ENCODE peak calls at places on chromosomes 13 and 19, in ten cellular contexts. One of them, this sample, is unnamed.

GRCh38 chr13:101709952-101710351 is 257.5 kb downstream of the ITGBL1 start:
- DNase-seq in Panc1: no peak
- DNase-seq in amniotic stem cell: no peak
- DNase-seq in stimulated activated naive CD4-positive, alpha-beta T cell: no peak
- DNase-seq in CD4-positive, alpha-beta T cell: no peak
- DNase-seq in mucosa of gallbladder: no peak
- DNase-seq in stimulated activated CD4-positive, alpha-beta T cell treated with anti-CD3 and anti-CD28 coated beads, Interleukin-1b, Interleukin-23, amount 100 ng/mL, for 4 hours: no peak
- DNase-seq in CD4-positive, CD25-positive, alpha-beta regulatory T cell: no peak
- DNase-seq in activated T-helper 1 cell treated with Interleukin-2 at 50 U/mL for 16 hours: no peak
- DNase-seq in effector CD4-positive, alpha-beta T cell: no peak
- DNase-seq in this sample: no peak

GRCh38 chr19:55550321-55550650 is 4.9 kb upstream of the SBK3 start:
- DNase-seq in stimulated activated naive CD4-positive, alpha-beta T cell: no peak
- DNase-seq in Panc1: no peak
- DNase-seq in CD4-positive, CD25-positive, alpha-beta regulatory T cell: no peak
- DNase-seq in amniotic stem cell: no peak
- DNase-seq in stimulated activated CD4-positive, alpha-beta T cell treated with anti-CD3 and anti-CD28 coated beads, Interleukin-1b, Interleukin-23, amount 100 ng/mL, for 4 hours: no peak
- DNase-seq in CD4-positive, alpha-beta T cell: no peak
- DNase-seq in activated T-helper 1 cell treated with Interleukin-2 at 50 U/mL for 16 hours: no peak
- DNase-seq in mucosa of gallbladder: no peak
- DNase-seq in effector CD4-positive, alpha-beta T cell: no peak
- DNase-seq in this sample: no peak

GRCh38 chr13:109241160-109241559 is 545.2 kb downstream of the IRS2 start:
- DNase-seq in CD4-positive, alpha-beta T cell: no peak
- DNase-seq in amniotic stem cell: no peak
- DNase-seq in effector CD4-positive, alpha-beta T cell: no peak
- DNase-seq in mucosa of gallbladder: no peak
- DNase-seq in Panc1: no peak
- DNase-seq in activated T-helper 1 cell treated with Interleukin-2 at 50 U/mL for 16 hours: no peak
- DNase-seq in stimulated activated CD4-positive, alpha-beta T cell treated with anti-CD3 and anti-CD28 coated beads, Interleukin-1b, Interleukin-23, amount 100 ng/mL, for 4 hours: no peak
- DNase-seq in CD4-positive, CD25-positive, alpha-beta regulatory T cell: no peak
- DNase-seq in stimulated activated naive CD4-positive, alpha-beta T cell: no peak
- DNase-seq in this sample: no peak

GRCh38 chr13:39538826-39539555 is 64.0 kb downstream of the LHFPL6 start:
- DNase-seq in amniotic stem cell: no peak
- DNase-seq in stimulated activated naive CD4-positive, alpha-beta T cell: no peak
- DNase-seq in mucosa of gallbladder: no peak
- DNase-seq in CD4-positive, alpha-beta T cell: no peak
- DNase-seq in stimulated activated CD4-positive, alpha-beta T cell treated with anti-CD3 and anti-CD28 coated beads, Interleukin-1b, Interleukin-23, amount 100 ng/mL, for 4 hours: no peak
- DNase-seq in activated T-helper 1 cell treated with Interleukin-2 at 50 U/mL for 16 hours: no peak
- DNase-seq in effector CD4-positive, alpha-beta T cell: no peak
- DNase-seq in CD4-positive, CD25-positive, alpha-beta regulatory T cell: no peak
- DNase-seq in Panc1: no peak
- DNase-seq in this sample: no peak

GRCh38 chr19:46520616-46521015 is 24.9 kb upstream of the PNMA8B start:
- DNase-seq in effector CD4-positive, alpha-beta T cell: no peak
- DNase-seq in activated T-helper 1 cell treated with Interleukin-2 at 50 U/mL for 16 hours: no peak
- DNase-seq in amniotic stem cell: no peak
- DNase-seq in mucosa of gallbladder: no peak
- DNase-seq in Panc1: no peak
- DNase-seq in CD4-positive, CD25-positive, alpha-beta regulatory T cell: no peak
- DNase-seq in stimulated activated naive CD4-positive, alpha-beta T cell: no peak
- DNase-seq in stimulated activated CD4-positive, alpha-beta T cell treated with anti-CD3 and anti-CD28 coated beads, Interleukin-1b, Interleukin-23, amount 100 ng/mL, for 4 hours: no peak
- DNase-seq in CD4-positive, alpha-beta T cell: no peak
- DNase-seq in this sample: no peak

GRCh38 chr19:55935206-55935605 is 3.1 kb upstream of the NLRP13 start:
- DNase-seq in mucosa of gallbladder: no peak
- DNase-seq in amniotic stem cell: no peak
- DNase-seq in activated T-helper 1 cell treated with Interleukin-2 at 50 U/mL for 16 hours: no peak
- DNase-seq in stimulated activated CD4-positive, alpha-beta T cell treated with anti-CD3 and anti-CD28 coated beads, Interleukin-1b, Interleukin-23, amount 100 ng/mL, for 4 hours: no peak
- DNase-seq in CD4-positive, alpha-beta T cell: no peak
- DNase-seq in effector CD4-positive, alpha-beta T cell: no peak
- DNase-seq in stimulated activated naive CD4-positive, alpha-beta T cell: no peak
- DNase-seq in Panc1: no peak
- DNase-seq in CD4-positive, CD25-positive, alpha-beta regulatory T cell: no peak
- DNase-seq in this sample: no peak

GRCh38 chr13:70310720-70311119 is 202.5 kb upstream of the KLHL1 start:
- DNase-seq in CD4-positive, alpha-beta T cell: no peak
- DNase-seq in stimulated activated naive CD4-positive, alpha-beta T cell: no peak
- DNase-seq in activated T-helper 1 cell treated with Interleukin-2 at 50 U/mL for 16 hours: no peak
- DNase-seq in Panc1: peak; percentile 17
- DNase-seq in stimulated activated CD4-positive, alpha-beta T cell treated with anti-CD3 and anti-CD28 coated beads, Interleukin-1b, Interleukin-23, amount 100 ng/mL, for 4 hours: no peak
- DNase-seq in CD4-positive, CD25-positive, alpha-beta regulatory T cell: no peak
- DNase-seq in mucosa of gallbladder: peak; percentile 47
- DNase-seq in effector CD4-positive, alpha-beta T cell: no peak
- DNase-seq in amniotic stem cell: no peak
- DNase-seq in this sample: no peak

GRCh38 chr13:45545686-45546409 is 69.7 kb downstream of the ERICH6B start:
- DNase-seq in stimulated activated CD4-positive, alpha-beta T cell treated with anti-CD3 and anti-CD28 coated beads, Interleukin-1b, Interleukin-23, amount 100 ng/mL, for 4 hours: no peak
- DNase-seq in effector CD4-positive, alpha-beta T cell: no peak
- DNase-seq in mucosa of gallbladder: no peak
- DNase-seq in CD4-positive, CD25-positive, alpha-beta regulatory T cell: no peak
- DNase-seq in stimulated activated naive CD4-positive, alpha-beta T cell: no peak
- DNase-seq in CD4-positive, alpha-beta T cell: no peak
- DNase-seq in amniotic stem cell: no peak
- DNase-seq in activated T-helper 1 cell treated with Interleukin-2 at 50 U/mL for 16 hours: no peak
- DNase-seq in Panc1: no peak
- DNase-seq in this sample: no peak

GRCh38 chr13:72122661-72123060 is 255.7 kb upstream of the DACH1 start:
- DNase-seq in Panc1: no peak
- DNase-seq in mucosa of gallbladder: no peak
- DNase-seq in activated T-helper 1 cell treated with Interleukin-2 at 50 U/mL for 16 hours: no peak
- DNase-seq in stimulated activated naive CD4-positive, alpha-beta T cell: no peak
- DNase-seq in amniotic stem cell: no peak
- DNase-seq in CD4-positive, CD25-positive, alpha-beta regulatory T cell: no peak
- DNase-seq in CD4-positive, alpha-beta T cell: no peak
- DNase-seq in effector CD4-positive, alpha-beta T cell: no peak
- DNase-seq in stimulated activated CD4-positive, alpha-beta T cell treated with anti-CD3 and anti-CD28 coated beads, Interleukin-1b, Interleukin-23, amount 100 ng/mL, for 4 hours: no peak
- DNase-seq in this sample: no peak

GRCh38 chr19:28614634-28615545 is 598.1 kb downstream of the UQCRFS1 start:
- DNase-seq in effector CD4-positive, alpha-beta T cell: no peak
- DNase-seq in Panc1: no peak
- DNase-seq in stimulated activated naive CD4-positive, alpha-beta T cell: no peak
- DNase-seq in CD4-positive, CD25-positive, alpha-beta regulatory T cell: no peak
- DNase-seq in activated T-helper 1 cell treated with Interleukin-2 at 50 U/mL for 16 hours: no peak
- DNase-seq in mucosa of gallbladder: no peak
- DNase-seq in amniotic stem cell: no peak
- DNase-seq in stimulated activated CD4-positive, alpha-beta T cell treated with anti-CD3 and anti-CD28 coated beads, Interleukin-1b, Interleukin-23, amount 100 ng/mL, for 4 hours: no peak
- DNase-seq in CD4-positive, alpha-beta T cell: no peak
- DNase-seq in this sample: no peak

GRCh38 chr19:4877753-4878490 is 10.5 kb upstream of the PLIN3 start:
- DNase-seq in activated T-helper 1 cell treated with Interleukin-2 at 50 U/mL for 16 hours: no peak
- DNase-seq in effector CD4-positive, alpha-beta T cell: no peak
- DNase-seq in stimulated activated CD4-positive, alpha-beta T cell treated with anti-CD3 and anti-CD28 coated beads, Interleukin-1b, Interleukin-23, amount 100 ng/mL, for 4 hours: no peak
- DNase-seq in amniotic stem cell: no peak
- DNase-seq in Panc1: no peak
- DNase-seq in CD4-positive, alpha-beta T cell: no peak
- DNase-seq in stimulated activated naive CD4-positive, alpha-beta T cell: no peak
- DNase-seq in mucosa of gallbladder: no peak
- DNase-seq in CD4-positive, CD25-positive, alpha-beta regulatory T cell: no peak
- DNase-seq in this sample: no peak

GRCh38 chr19:51552996-51553725 is 17.9 kb upstream of the ZNF175 start:
- DNase-seq in stimulated activated CD4-positive, alpha-beta T cell treated with anti-CD3 and anti-CD28 coated beads, Interleukin-1b, Interleukin-23, amount 100 ng/mL, for 4 hours: peak; percentile 39
- DNase-seq in Panc1: no peak
- DNase-seq in activated T-helper 1 cell treated with Interleukin-2 at 50 U/mL for 16 hours: no peak
- DNase-seq in CD4-positive, alpha-beta T cell: no peak
- DNase-seq in CD4-positive, CD25-positive, alpha-beta regulatory T cell: no peak
- DNase-seq in amniotic stem cell: peak; percentile 17
- DNase-seq in stimulated activated naive CD4-positive, alpha-beta T cell: no peak
- DNase-seq in mucosa of gallbladder: peak; percentile 78
- DNase-seq in effector CD4-positive, alpha-beta T cell: no peak
- DNase-seq in this sample: no peak

GRCh38 chr19:1866693-1867358 is 3.4 kb upstream of the KLF16 start:
- DNase-seq in stimulated activated CD4-positive, alpha-beta T cell treated with anti-CD3 and anti-CD28 coated beads, Interleukin-1b, Interleukin-23, amount 100 ng/mL, for 4 hours: no peak
- DNase-seq in CD4-positive, alpha-beta T cell: no peak
- DNase-seq in activated T-helper 1 cell treated with Interleukin-2 at 50 U/mL for 16 hours: no peak
- DNase-seq in effector CD4-positive, alpha-beta T cell: no peak
- DNase-seq in Panc1: no peak
- DNase-seq in CD4-positive, CD25-positive, alpha-beta regulatory T cell: no peak
- DNase-seq in stimulated activated naive CD4-positive, alpha-beta T cell: no peak
- DNase-seq in mucosa of gallbladder: no peak
- DNase-seq in amniotic stem cell: no peak
- DNase-seq in this sample: no peak

GRCh38 chr19:51354742-51355148 is 11.4 kb downstream of the ETFB start:
- DNase-seq in Panc1: no peak
- DNase-seq in CD4-positive, alpha-beta T cell: no peak
- DNase-seq in mucosa of gallbladder: no peak
- DNase-seq in activated T-helper 1 cell treated with Interleukin-2 at 50 U/mL for 16 hours: no peak
- DNase-seq in effector CD4-positive, alpha-beta T cell: no peak
- DNase-seq in stimulated activated naive CD4-positive, alpha-beta T cell: peak; percentile 52
- DNase-seq in stimulated activated CD4-positive, alpha-beta T cell treated with anti-CD3 and anti-CD28 coated beads, Interleukin-1b, Interleukin-23, amount 100 ng/mL, for 4 hours: no peak
- DNase-seq in amniotic stem cell: no peak
- DNase-seq in CD4-positive, CD25-positive, alpha-beta regulatory T cell: peak; percentile 35
- DNase-seq in this sample: no peak

GRCh38 chr13:27510082-27510481 is 59.7 kb upstream of the MTIF3 start:
- DNase-seq in effector CD4-positive, alpha-beta T cell: no peak
- DNase-seq in mucosa of gallbladder: no peak
- DNase-seq in activated T-helper 1 cell treated with Interleukin-2 at 50 U/mL for 16 hours: no peak
- DNase-seq in Panc1: no peak
- DNase-seq in amniotic stem cell: no peak
- DNase-seq in stimulated activated naive CD4-positive, alpha-beta T cell: no peak
- DNase-seq in CD4-positive, alpha-beta T cell: no peak
- DNase-seq in stimulated activated CD4-positive, alpha-beta T cell treated with anti-CD3 and anti-CD28 coated beads, Interleukin-1b, Interleukin-23, amount 100 ng/mL, for 4 hours: no peak
- DNase-seq in CD4-positive, CD25-positive, alpha-beta regulatory T cell: no peak
- DNase-seq in this sample: no peak

GRCh38 chr19:38869160-38869835 is 8.8 kb downstream of the RINL start:
- DNase-seq in stimulated activated CD4-positive, alpha-beta T cell treated with anti-CD3 and anti-CD28 coated beads, Interleukin-1b, Interleukin-23, amount 100 ng/mL, for 4 hours: peak; percentile 26
- DNase-seq in CD4-positive, alpha-beta T cell: no peak
- DNase-seq in stimulated activated naive CD4-positive, alpha-beta T cell: no peak
- DNase-seq in effector CD4-positive, alpha-beta T cell: no peak
- DNase-seq in activated T-helper 1 cell treated with Interleukin-2 at 50 U/mL for 16 hours: no peak
- DNase-seq in CD4-positive, CD25-positive, alpha-beta regulatory T cell: no peak
- DNase-seq in amniotic stem cell: no peak
- DNase-seq in mucosa of gallbladder: no peak
- DNase-seq in Panc1: no peak
- DNase-seq in this sample: no peak

GRCh38 chr13:112879283-112879833 is 89.7 kb upstream of the MCF2L start:
- DNase-seq in Panc1: no peak
- DNase-seq in activated T-helper 1 cell treated with Interleukin-2 at 50 U/mL for 16 hours: no peak
- DNase-seq in effector CD4-positive, alpha-beta T cell: no peak
- DNase-seq in stimulated activated CD4-positive, alpha-beta T cell treated with anti-CD3 and anti-CD28 coated beads, Interleukin-1b, Interleukin-23, amount 100 ng/mL, for 4 hours: no peak
- DNase-seq in CD4-positive, CD25-positive, alpha-beta regulatory T cell: no peak
- DNase-seq in amniotic stem cell: no peak
- DNase-seq in CD4-positive, alpha-beta T cell: no peak
- DNase-seq in mucosa of gallbladder: no peak
- DNase-seq in stimulated activated naive CD4-positive, alpha-beta T cell: no peak
- DNase-seq in this sample: no peak

GRCh38 chr19:21269813-21270212 is 59.4 kb downstream of the ZNF708 start:
- DNase-seq in effector CD4-positive, alpha-beta T cell: no peak
- DNase-seq in stimulated activated naive CD4-positive, alpha-beta T cell: no peak
- DNase-seq in stimulated activated CD4-positive, alpha-beta T cell treated with anti-CD3 and anti-CD28 coated beads, Interleukin-1b, Interleukin-23, amount 100 ng/mL, for 4 hours: no peak
- DNase-seq in Panc1: no peak
- DNase-seq in CD4-positive, alpha-beta T cell: no peak
- DNase-seq in amniotic stem cell: no peak
- DNase-seq in activated T-helper 1 cell treated with Interleukin-2 at 50 U/mL for 16 hours: no peak
- DNase-seq in CD4-positive, CD25-positive, alpha-beta regulatory T cell: no peak
- DNase-seq in mucosa of gallbladder: no peak
- DNase-seq in this sample: no peak

GRCh38 chr13:91372813-91373420 is 25.4 kb downstream of the MIR17HG start:
- DNase-seq in stimulated activated naive CD4-positive, alpha-beta T cell: no peak
- DNase-seq in CD4-positive, CD25-positive, alpha-beta regulatory T cell: no peak
- DNase-seq in amniotic stem cell: no peak
- DNase-seq in Panc1: no peak
- DNase-seq in CD4-positive, alpha-beta T cell: no peak
- DNase-seq in activated T-helper 1 cell treated with Interleukin-2 at 50 U/mL for 16 hours: no peak
- DNase-seq in effector CD4-positive, alpha-beta T cell: no peak
- DNase-seq in stimulated activated CD4-positive, alpha-beta T cell treated with anti-CD3 and anti-CD28 coated beads, Interleukin-1b, Interleukin-23, amount 100 ng/mL, for 4 hours: no peak
- DNase-seq in mucosa of gallbladder: no peak
- DNase-seq in this sample: no peak

GRCh38 chr13:113863511-113864302 is at the start of gene GAS6:
- DNase-seq in stimulated activated naive CD4-positive, alpha-beta T cell: peak; percentile 17
- DNase-seq in mucosa of gallbladder: peak; percentile 47
- DNase-seq in Panc1: no peak
- DNase-seq in activated T-helper 1 cell treated with Interleukin-2 at 50 U/mL for 16 hours: no peak
- DNase-seq in stimulated activated CD4-positive, alpha-beta T cell treated with anti-CD3 and anti-CD28 coated beads, Interleukin-1b, Interleukin-23, amount 100 ng/mL, for 4 hours: no peak
- DNase-seq in amniotic stem cell: no peak
- DNase-seq in CD4-positive, CD25-positive, alpha-beta regulatory T cell: no peak
- DNase-seq in CD4-positive, alpha-beta T cell: no peak
- DNase-seq in effector CD4-positive, alpha-beta T cell: no peak
- DNase-seq in this sample: no peak

GRCh38 chr13:40618581-40619478 is 47.6 kb downstream of the FOXO1 start:
- DNase-seq in effector CD4-positive, alpha-beta T cell: no peak
- DNase-seq in Panc1: no peak
- DNase-seq in amniotic stem cell: no peak
- DNase-seq in activated T-helper 1 cell treated with Interleukin-2 at 50 U/mL for 16 hours: no peak
- DNase-seq in CD4-positive, alpha-beta T cell: no peak
- DNase-seq in mucosa of gallbladder: no peak
- DNase-seq in stimulated activated CD4-positive, alpha-beta T cell treated with anti-CD3 and anti-CD28 coated beads, Interleukin-1b, Interleukin-23, amount 100 ng/mL, for 4 hours: no peak
- DNase-seq in stimulated activated naive CD4-positive, alpha-beta T cell: no peak
- DNase-seq in CD4-positive, CD25-positive, alpha-beta regulatory T cell: no peak
- DNase-seq in this sample: no peak

GRCh38 chr19:3575949-3576673 is 3.4 kb downstream of the HMG20B start:
- DNase-seq in activated T-helper 1 cell treated with Interleukin-2 at 50 U/mL for 16 hours: no peak
- DNase-seq in amniotic stem cell: no peak
- DNase-seq in stimulated activated CD4-positive, alpha-beta T cell treated with anti-CD3 and anti-CD28 coated beads, Interleukin-1b, Interleukin-23, amount 100 ng/mL, for 4 hours: no peak
- DNase-seq in stimulated activated naive CD4-positive, alpha-beta T cell: no peak
- DNase-seq in Panc1: no peak
- DNase-seq in mucosa of gallbladder: no peak
- DNase-seq in effector CD4-positive, alpha-beta T cell: no peak
- DNase-seq in CD4-positive, alpha-beta T cell: no peak
- DNase-seq in CD4-positive, CD25-positive, alpha-beta regulatory T cell: no peak
- DNase-seq in this sample: no peak

GRCh38 chr13:38624822-38625221 is 62.1 kb upstream of the FREM2 start:
- DNase-seq in stimulated activated CD4-positive, alpha-beta T cell treated with anti-CD3 and anti-CD28 coated beads, Interleukin-1b, Interleukin-23, amount 100 ng/mL, for 4 hours: no peak
- DNase-seq in effector CD4-positive, alpha-beta T cell: no peak
- DNase-seq in activated T-helper 1 cell treated with Interleukin-2 at 50 U/mL for 16 hours: no peak
- DNase-seq in CD4-positive, CD25-positive, alpha-beta regulatory T cell: no peak
- DNase-seq in amniotic stem cell: no peak
- DNase-seq in stimulated activated naive CD4-positive, alpha-beta T cell: no peak
- DNase-seq in CD4-positive, alpha-beta T cell: no peak
- DNase-seq in Panc1: no peak
- DNase-seq in mucosa of gallbladder: no peak
- DNase-seq in this sample: no peak

GRCh38 chr13:79482271-79482970 is 1.5 kb downstream of the NDFIP2 start:
- DNase-seq in effector CD4-positive, alpha-beta T cell: no peak
- DNase-seq in activated T-helper 1 cell treated with Interleukin-2 at 50 U/mL for 16 hours: no peak
- DNase-seq in CD4-positive, CD25-positive, alpha-beta regulatory T cell: no peak
- DNase-seq in mucosa of gallbladder: no peak
- DNase-seq in Panc1: no peak
- DNase-seq in CD4-positive, alpha-beta T cell: no peak
- DNase-seq in stimulated activated naive CD4-positive, alpha-beta T cell: no peak
- DNase-seq in stimulated activated CD4-positive, alpha-beta T cell treated with anti-CD3 and anti-CD28 coated beads, Interleukin-1b, Interleukin-23, amount 100 ng/mL, for 4 hours: no peak
- DNase-seq in amniotic stem cell: no peak
- DNase-seq in this sample: no peak

GRCh38 chr13:39462906-39463305 is 140.1 kb downstream of the LHFPL6 start:
- DNase-seq in effector CD4-positive, alpha-beta T cell: no peak
- DNase-seq in Panc1: no peak
- DNase-seq in CD4-positive, CD25-positive, alpha-beta regulatory T cell: no peak
- DNase-seq in mucosa of gallbladder: no peak
- DNase-seq in activated T-helper 1 cell treated with Interleukin-2 at 50 U/mL for 16 hours: no peak
- DNase-seq in CD4-positive, alpha-beta T cell: no peak
- DNase-seq in stimulated activated CD4-positive, alpha-beta T cell treated with anti-CD3 and anti-CD28 coated beads, Interleukin-1b, Interleukin-23, amount 100 ng/mL, for 4 hours: no peak
- DNase-seq in amniotic stem cell: no peak
- DNase-seq in stimulated activated naive CD4-positive, alpha-beta T cell: no peak
- DNase-seq in this sample: no peak

GRCh38 chr13:67383358-67383757 is 153.2 kb upstream of the PCDH9 start:
- DNase-seq in stimulated activated CD4-positive, alpha-beta T cell treated with anti-CD3 and anti-CD28 coated beads, Interleukin-1b, Interleukin-23, amount 100 ng/mL, for 4 hours: no peak
- DNase-seq in CD4-positive, alpha-beta T cell: no peak
- DNase-seq in activated T-helper 1 cell treated with Interleukin-2 at 50 U/mL for 16 hours: no peak
- DNase-seq in CD4-positive, CD25-positive, alpha-beta regulatory T cell: no peak
- DNase-seq in amniotic stem cell: no peak
- DNase-seq in stimulated activated naive CD4-positive, alpha-beta T cell: no peak
- DNase-seq in mucosa of gallbladder: no peak
- DNase-seq in Panc1: peak; percentile 30
- DNase-seq in effector CD4-positive, alpha-beta T cell: no peak
- DNase-seq in this sample: no peak

GRCh38 chr13:36288794-36289391 is 8.7 kb downstream of the CCDC169 start:
- DNase-seq in Panc1: no peak
- DNase-seq in amniotic stem cell: no peak
- DNase-seq in CD4-positive, alpha-beta T cell: no peak
- DNase-seq in CD4-positive, CD25-positive, alpha-beta regulatory T cell: no peak
- DNase-seq in stimulated activated naive CD4-positive, alpha-beta T cell: no peak
- DNase-seq in effector CD4-positive, alpha-beta T cell: no peak
- DNase-seq in activated T-helper 1 cell treated with Interleukin-2 at 50 U/mL for 16 hours: no peak
- DNase-seq in stimulated activated CD4-positive, alpha-beta T cell treated with anti-CD3 and anti-CD28 coated beads, Interleukin-1b, Interleukin-23, amount 100 ng/mL, for 4 hours: no peak
- DNase-seq in mucosa of gallbladder: no peak
- DNase-seq in this sample: no peak

GRCh38 chr19:41998246-41999020 is 4.4 kb upstream of the ATP1A3 start:
- DNase-seq in stimulated activated CD4-positive, alpha-beta T cell treated with anti-CD3 and anti-CD28 coated beads, Interleukin-1b, Interleukin-23, amount 100 ng/mL, for 4 hours: peak; percentile 37
- DNase-seq in amniotic stem cell: no peak
- DNase-seq in activated T-helper 1 cell treated with Interleukin-2 at 50 U/mL for 16 hours: no peak
- DNase-seq in stimulated activated naive CD4-positive, alpha-beta T cell: no peak
- DNase-seq in Panc1: no peak
- DNase-seq in effector CD4-positive, alpha-beta T cell: no peak
- DNase-seq in mucosa of gallbladder: no peak
- DNase-seq in CD4-positive, alpha-beta T cell: no peak
- DNase-seq in CD4-positive, CD25-positive, alpha-beta regulatory T cell: no peak
- DNase-seq in this sample: no peak

This sample was measured in central memory CD8-positive, alpha-beta T cell.